ENCODE peak calls at places on chromosomes 13 and 19, in nine cellular contexts. F is colonic mucosa; V is left cardiac atrium; S is left colon; P is upper lobe of right lung; A is NCI-H1092; B is stimulated activated CD4-positive, alpha-beta T cell treated with anti-CD3 and anti-CD28 coated beads, TNF-alpha, amount 100 ng/mL, for 24 hours; L is neural progenitor cell; D is lower leg skin. U is an unnamed sample.

GRCh38 chr13:80881495-80882482 is 540.9 kb upstream of the SPRY2 start:
- DNase-seq in B (no peak), V (no peak), A (peak; percentile 6), D (no peak), P (no peak), S (no peak), L (no peak), F (no peak), U (no peak)

GRCh38 chr13:99380921-99381645 is 73.9 kb upstream of the GPR183 start:
- DNase-seq in D (no peak), B (peak; percentile 40), S (no peak), L (no peak), A (no peak), P (no peak), F (no peak), V (no peak), U (no peak)

GRCh38 chr13:109567315-109567714 is 219.1 kb downstream of the IRS2 start:
- DNase-seq in S (no peak), V (no peak), D (no peak), A (no peak), B (no peak), P (no peak), L (no peak), F (no peak), U (no peak)

GRCh38 chr19:41426116-41426841 is 895 bp downstream of the B3GNT8 start:
- DNase-seq in V (no peak), D (peak; percentile 88), B (no peak), A (no peak), L (no peak), S (no peak), F (no peak), P (no peak), U (peak; percentile 68)

GRCh38 chr13:97286317-97287046 is 64.3 kb downstream of the MBNL2 start:
- DNase-seq in V (no peak), L (no peak), D (no peak), B (no peak), F (no peak), S (no peak), P (no peak), A (no peak), U (no peak)

GRCh38 chr13:101552797-101553196 is 100.3 kb downstream of the ITGBL1 start:
- DNase-seq in V (no peak), F (no peak), L (no peak), P (no peak), A (no peak), B (no peak), S (no peak), D (no peak), U (no peak)

GRCh38 chr19:1408300-1409203 is 1.2 kb downstream of the DAZAP1 start:
- DNase-seq in B (peak; percentile 13), P (peak; percentile 84), A (no peak), V (peak; percentile 77), D (no peak), S (no peak), F (peak; percentile 50), L (peak; percentile 70), U (no peak)

GRCh38 chr19:9565900-9566705 is 18.2 kb downstream of the ZNF121 start:
- DNase-seq in D (no peak), P (no peak), B (no peak), L (no peak), A (no peak), V (no peak), S (no peak), F (no peak), U (no peak)

GRCh38 chr19:28184997-28185396 is 1028.0 kb downstream of the UQCRFS1 start:
- DNase-seq in D (no peak), B (no peak), A (no peak), F (no peak), P (no peak), V (no peak), L (no peak), S (no peak), U (no peak)

GRCh38 chr19:58536852-58537798 is 6.7 kb upstream of the TRIM28 start:
- DNase-seq in S (no peak), F (no peak), D (no peak), A (no peak), V (no peak), L (no peak), B (no peak), P (no peak), U (no peak)

GRCh38 chr13:75345191-75345590 is 136.8 kb downstream of the TBC1D4 start:
- DNase-seq in F (no peak), L (no peak), P (no peak), D (no peak), A (no peak), S (no peak), B (no peak), V (no peak), U (no peak)

GRCh38 chr13:44715287-44716224 is 139.4 kb upstream of the TSC22D1 start:
- DNase-seq in B (no peak), F (no peak), P (no peak), D (peak; percentile 43), A (peak; percentile 47), S (no peak), V (no peak), L (no peak), U (no peak)

GRCh38 chr19:38175422-38175821 is 48.6 kb downstream of the DPF1 start:
- DNase-seq in L (no peak), B (no peak), A (no peak), F (no peak), P (no peak), D (no peak), S (no peak), V (no peak), U (no peak)

GRCh38 chr19:50626796-50627195 is 12.9 kb downstream of the SYT3 start:
- DNase-seq in P (no peak), S (no peak), F (no peak), L (no peak), B (no peak), V (no peak), D (no peak), A (no peak), U (no peak)

GRCh38 chr19:13622727-13623126 is 116.4 kb upstream of the CACNA1A start:
- DNase-seq in A (peak; percentile 55), B (no peak), D (no peak), S (no peak), P (no peak), L (peak; percentile 56), V (no peak), F (no peak), U (peak; percentile 27)

GRCh38 chr19:53504903-53505302 is 33.0 kb upstream of the ZNF331 start:
- DNase-seq in L (no peak), S (peak; percentile 30), V (no peak), D (no peak), B (no peak), A (no peak), F (no peak), P (no peak), U (no peak)

GRCh38 chr19:43467730-43468129 is 2.3 kb upstream of the LYPD3 start:
- DNase-seq in P (no peak), S (no peak), B (no peak), A (no peak), V (no peak), F (no peak), D (no peak), L (no peak), U (no peak)

GRCh38 chr19:48896191-48896720 is 2.3 kb downstream of the TULP2 start:
- DNase-seq in F (peak; percentile 51), P (peak; percentile 78), S (no peak), L (peak; percentile 79), B (no peak), V (peak; percentile 78), A (no peak), D (peak; percentile 91), U (peak; percentile 82)

GRCh38 chr13:100542546-100543156 is 45.9 kb downstream of the GGACT start:
- DNase-seq in D (peak; percentile 76), V (no peak), A (no peak), B (no peak), S (no peak), L (no peak), P (no peak), F (no peak), U (peak; percentile 37)

GRCh38 chr13:102286326-102286725 is 115.5 kb downstream of the FGF14 start:
- DNase-seq in F (no peak), V (no peak), B (no peak), A (no peak), S (no peak), D (no peak), P (no peak), L (no peak), U (no peak)

GRCh38 chr13:68176486-68176885 is 946.4 kb upstream of the PCDH9 start:
- DNase-seq in V (no peak), L (no peak), P (no peak), S (no peak), F (no peak), D (no peak), B (no peak), A (no peak), U (no peak)

GRCh38 chr19:19544257-19545127 is 6.4 kb downstream of the CILP2 start:
- DNase-seq in A (no peak), V (no peak), L (no peak), D (no peak), F (no peak), S (no peak), P (no peak), B (no peak), U (no peak)

GRCh38 chr19:35673121-35673804 is 6.9 kb downstream of the UPK1A start:
- DNase-seq in D (no peak), F (no peak), L (peak; percentile 66), A (no peak), S (no peak), P (peak; percentile 71), B (peak; percentile 19), V (peak; percentile 65), U (no peak)

GRCh38 chr19:46015080-46015960 is 7.5 kb downstream of the PGLYRP1 start:
- DNase-seq in V (peak; percentile 80), A (peak; percentile 63), P (peak; percentile 92), S (peak; percentile 81), B (peak; percentile 25), F (peak; percentile 90), L (peak; percentile 96), D (peak; percentile 94), U (no peak)

GRCh38 chr19:29155683-29156082 is 57.3 kb downstream of the UQCRFS1 start:
- DNase-seq in P (no peak), L (no peak), S (no peak), V (no peak), B (no peak), A (no peak), F (no peak), D (no peak), U (no peak)

GRCh38 chr19:1385816-1386215 is 2.1 kb downstream of the NDUFS7 start:
- DNase-seq in A (no peak), P (no peak), L (no peak), S (no peak), V (no peak), B (no peak), D (no peak), F (no peak), U (no peak)

GRCh38 chr19:16085115-16085514 is 8.8 kb downstream of the TPM4 start:
- DNase-seq in F (no peak), B (no peak), S (no peak), L (no peak), D (no peak), V (no peak), A (no peak), P (peak; percentile 77), U (no peak)

GRCh38 chr13:29684441-29684840 is 89.0 kb upstream of the SLC7A1 start:
- DNase-seq in P (no peak), A (no peak), S (no peak), B (no peak), L (no peak), V (no peak), F (no peak), D (no peak), U (no peak)

GRCh38 chr13:30805603-30806011 is 70.3 kb downstream of the ALOX5AP start:
- DNase-seq in S (no peak), L (no peak), F (no peak), B (no peak), A (no peak), P (no peak), V (no peak), D (peak; percentile 88), U (peak; percentile 77)

GRCh38 chr19:444677-445210 is 16.1 kb downstream of the SHC2 start:
- DNase-seq in V (no peak), P (no peak), L (no peak), D (no peak), A (no peak), B (no peak), F (no peak), S (no peak), U (no peak)

GRCh38 chr19:40613669-40614594 is 12.8 kb downstream of the LTBP4 start:
- DNase-seq in L (peak; percentile 93), P (peak; percentile 92), D (peak; percentile 97), V (peak; percentile 88), F (peak; percentile 93), S (peak; percentile 93), A (peak; percentile 37), B (peak; percentile 77), U (peak; percentile 91)

U was measured in sciatic nerve.